ENCODE peak calls at places on chromosomes 13 and 19, in eight cellular contexts. Q, S, U, E, D, Y, H and M are unnamed samples.

GRCh38 chr13:102333320-102334181 is 68.3 kb downstream of the FGF14 start:
- DNase-seq in H (no peak), E (no peak), Y (no peak), D (no peak), Q (no peak), U (no peak), S (no peak), M (no peak)

GRCh38 chr19:5288347-5288739 is 52.3 kb downstream of the PTPRS start:
- DNase-seq in U (no peak), S (no peak), H (no peak), E (no peak), Y (no peak), D (no peak), Q (no peak), M (no peak)

GRCh38 chr13:59367467-59367866 is 796.3 kb downstream of the DIAPH3 start:
- DNase-seq in D (no peak), Y (no peak), U (no peak), Q (no peak), H (no peak), S (no peak), E (no peak), M (no peak)

GRCh38 chr13:38981096-38981495 is 9.5 kb downstream of the STOML3 start:
- DNase-seq in D (no peak), Y (no peak), Q (no peak), S (no peak), U (no peak), H (no peak), E (no peak), M (no peak)

GRCh38 chr13:61778531-61778930 is 362.9 kb upstream of the PCDH20 start:
- DNase-seq in Y (no peak), D (no peak), H (no peak), Q (no peak), U (no peak), S (no peak), E (no peak), M (no peak)

GRCh38 chr13:72983085-72983768 is 75.6 kb upstream of the KLF5 start:
- DNase-seq in E (no peak), Y (no peak), H (no peak), D (no peak), U (no peak), S (no peak), Q (peak; percentile 63), M (no peak)

GRCh38 chr19:53868091-53868891 is 608 bp downstream of the MYADM start:
- DNase-seq in U (no peak), Q (peak; percentile 83), Y (peak; percentile 79), E (no peak), D (no peak), S (no peak), H (peak; percentile 76), M (peak; percentile 45)

GRCh38 chr19:47707135-47707925 is 5.9 kb upstream of the EHD2 start:
- DNase-seq in H (peak; percentile 80), Y (peak; percentile 86), S (peak; percentile 79), U (peak; percentile 62), Q (peak; percentile 83), E (peak; percentile 56), D (peak; percentile 77), M (no peak)

GRCh38 chr19:21256722-21257121 is 72.5 kb downstream of the ZNF708 start:
- DNase-seq in Q (no peak), E (no peak), U (no peak), H (no peak), D (no peak), Y (no peak), S (peak; percentile 43), M (no peak)

GRCh38 chr13:42968906-42969305 is 23.1 kb downstream of the EPSTI1 start:
- DNase-seq in Y (no peak), U (no peak), H (peak; percentile 69), Q (peak; percentile 78), E (no peak), D (no peak), S (no peak), M (no peak)

GRCh38 chr13:113086991-113087922 is 18.3 kb upstream of the F7 start:
- DNase-seq in D (no peak), S (no peak), E (no peak), Y (no peak), U (no peak), Q (peak; percentile 41), H (no peak), M (no peak)

GRCh38 chr19:51702754-51703654 is 9.9 kb downstream of the SPACA6 start:
- DNase-seq in E (peak; percentile 33), S (no peak), Y (peak; percentile 73), D (peak; percentile 27), H (peak; percentile 66), Q (peak; percentile 64), U (no peak), M (no peak)

GRCh38 chr19:43430142-43430710 is 15.5 kb downstream of the TEX101 start:
- DNase-seq in U (no peak), E (no peak), H (no peak), Q (no peak), Y (no peak), D (no peak), S (no peak), M (no peak)
- TF ChIP-seq CTCF in U (no peak), E (no peak), H (no peak), Q (no peak), Y (no peak), D (peak; percentile 11), S (peak; percentile 31), M (no peak)

GRCh38 chr13:36992362-36992761 is 6.8 kb downstream of the ALG5 start:
- DNase-seq in D (no peak), E (no peak), H (no peak), S (no peak), U (no peak), Y (no peak), Q (no peak), M (no peak)
- TF ChIP-seq CTCF in D (no peak), E (no peak), H (no peak), S (peak; percentile 9), U (no peak), Y (no peak), Q (no peak), M (no peak)

GRCh38 chr19:41883821-41884733 is 1.1 kb downstream of the ARHGEF1 start:
- DNase-seq in D (peak; percentile 93), U (peak; percentile 93), Q (peak; percentile 97), E (peak; percentile 75), H (peak; percentile 93), Y (peak; percentile 97), S (peak; percentile 98), M (peak; percentile 99)
- TF ChIP-seq CTCF in D (peak; percentile 8), U (peak; percentile 52), Q (peak; percentile 33), E (no peak), H (no peak), Y (no peak), S (no peak), M (no peak)

GRCh38 chr19:18832331-18833140 is 777 bp downstream of the UPF1 start:
- DNase-seq in U (no peak), E (no peak), H (no peak), S (peak; percentile 60), Y (no peak), D (no peak), Q (no peak), M (peak; percentile 17)

GRCh38 chr19:18833849-18834643 is 2.3 kb downstream of the UPF1 start:
- DNase-seq in S (no peak), Q (no peak), H (no peak), U (no peak), D (no peak), E (no peak), Y (no peak), M (no peak)

GRCh38 chr19:18833141-18833476 is 1.4 kb downstream of the UPF1 start:
- DNase-seq in H (no peak), Q (no peak), U (no peak), S (peak; percentile 21), D (no peak), Y (no peak), E (no peak), M (no peak)

GRCh38 chr19:18830488-18830887 is 1.3 kb upstream of the UPF1 start:
- DNase-seq in Q (no peak), Y (no peak), H (no peak), D (no peak), E (no peak), U (no peak), S (no peak), M (no peak)

GRCh38 chr19:18831524-18832330 is at the start of gene UPF1:
- DNase-seq in S (peak; percentile 98), H (peak; percentile 90), U (peak; percentile 82), E (peak; percentile 55), D (peak; percentile 97), Q (peak; percentile 97), Y (peak; percentile 94), M (peak; percentile 93)
- TF ChIP-seq CTCF in S (no peak), H (peak; percentile 30), U (peak; percentile 30), E (no peak), D (no peak), Q (no peak), Y (no peak), M (no peak)